ENCODE peak calls at places on chromosomes 13 and 19, in six cellular contexts. Y is astrocyte of the cerebellum; X is effector CD4-positive, alpha-beta T cell; S is HTR-8/SVneo; G is IMR-90; I is heart left ventricle. P is an unnamed sample.
A peak's percentile ranks its signal among the peaks of the same experiment; 100 is the strongest.

GRCh38 chr19:46480409-46480808 is 9.0 kb upstream of the PNMA8A start:
- DNase-seq in I (no peak), X (no peak), Y (no peak), S (no peak), G (peak; percentile 82), P (no peak)

GRCh38 chr19:40245506-40246128 is 19.1 kb upstream of the CCNP start:
- DNase-seq in S (no peak), G (no peak), I (no peak), X (no peak), Y (no peak), P (no peak)

GRCh38 chr19:46809534-46810272 is 21.3 kb upstream of the SLC1A5 start:
- DNase-seq in I (no peak), X (no peak), G (no peak), Y (no peak), S (no peak), P (no peak)

GRCh38 chr13:76440568-76440967 is 445.6 kb downstream of the KCTD12 start:
- DNase-seq in X (no peak), G (no peak), S (no peak), Y (no peak), I (no peak), P (no peak)

GRCh38 chr13:94585543-94586101 is 10.3 kb downstream of the TGDS start:
- DNase-seq in S (no peak), I (no peak), Y (no peak), G (no peak), X (no peak), P (no peak)

GRCh38 chr19:47310819-47311218 is 1.2 kb downstream of the C5AR1 start:
- DNase-seq in S (peak; percentile 57), G (peak; percentile 21), I (peak; percentile 76), X (no peak), Y (no peak), P (no peak)

GRCh38 chr13:98906746-98907502 is 70.9 kb downstream of the DOCK9 start:
- DNase-seq in Y (no peak), S (no peak), I (no peak), G (no peak), X (no peak), P (no peak)

GRCh38 chr19:50478901-50479715 is 2.5 kb upstream of the GARIN5A start:
- DNase-seq in S (no peak), G (peak; percentile 44), X (no peak), I (peak; percentile 50), Y (no peak), P (no peak)

GRCh38 chr19:33205110-33205509 is 11.0 kb downstream of the LRP3 start:
- DNase-seq in X (no peak), G (no peak), I (peak; percentile 58), S (no peak), Y (no peak), P (no peak)

GRCh38 chr13:77751513-77752456 is 54.3 kb downstream of the SLAIN1 start:
- DNase-seq in S (peak; percentile 15), I (no peak), Y (peak; percentile 20), G (peak; percentile 37), X (peak; percentile 27), P (peak; percentile 57)

P was measured in SK-N-MC.